ENCODE peak calls at places on chromosomes 4 and X, in five cellular contexts. S is neural crest cell, N is PC-3, X is osteoblast, W is Peyer's patch. P is an unnamed sample.

GRCh38 chrX:130100180-130100579 is 10.1 kb downstream of the ELF4 start:
- DNase-seq in N (no peak), X (peak), S (no peak), W (no peak), P (no peak)

GRCh38 chr4:25013756-25014737 is 16.7 kb downstream of the LGI2 start:
- DNase-seq in N (no peak), W (no peak), S (no peak), X (no peak), P (no peak)

GRCh38 chrX:13179100-13179499 is 134.7 kb upstream of the FAM9C start:
- DNase-seq in N (no peak), W (no peak), X (peak), S (no peak), P (no peak)

GRCh38 chr4:48396043-48396442 is 54.7 kb downstream of the SLAIN2 start:
- DNase-seq in W (no peak), S (no peak), N (no peak), X (no peak), P (no peak)

GRCh38 chrX:150363561-150364346 is 637 bp downstream of the MAMLD1 start:
- DNase-seq in N (peak), X (no peak), W (no peak), S (peak), P (peak)

GRCh38 chr4:18128241-18128640 is 106.7 kb upstream of the LCORL start:
- DNase-seq in W (no peak), X (no peak), S (no peak), N (no peak), P (no peak)

GRCh38 chr4:149048451-149049143 is 606.4 kb upstream of the NR3C2 start:
- DNase-seq in X (no peak), S (no peak), W (no peak), N (no peak), P (no peak)

GRCh38 chr4:8228319-8229250 is 29.5 kb downstream of the SH3TC1 start:
- DNase-seq in S (no peak), X (peak), W (peak), N (peak), P (peak)

GRCh38 chrX:13165747-13166146 is 121.3 kb upstream of the FAM9C start:
- DNase-seq in W (no peak), N (no peak), S (no peak), X (no peak), P (no peak)

GRCh38 chr4:140071806-140072205 is 82.2 kb downstream of the MAML3 start:
- DNase-seq in N (no peak), W (peak), X (no peak), S (no peak), P (no peak)

GRCh38 chr4:38409852-38410251 is 254.1 kb upstream of the KLF3 start:
- DNase-seq in N (no peak), W (no peak), S (no peak), X (no peak), P (no peak)

GRCh38 chr4:94926936-94927335 is 169.2 kb downstream of the BMPR1B start:
- DNase-seq in S (no peak), W (no peak), X (no peak), N (peak), P (no peak)

GRCh38 chr4:94925764-94926347 is 168.1 kb downstream of the BMPR1B start:
- DNase-seq in X (no peak), N (peak), W (no peak), S (no peak), P (no peak)

GRCh38 chr4:94931626-94932025 is 173.9 kb downstream of the BMPR1B start:
- DNase-seq in S (no peak), W (no peak), N (no peak), X (no peak), P (no peak)

GRCh38 chr4:94927696-94928095 is 169.9 kb downstream of the BMPR1B start:
- DNase-seq in S (no peak), N (no peak), W (no peak), X (no peak), P (no peak)

GRCh38 chr4:94929696-94930095 is 171.9 kb downstream of the BMPR1B start:
- DNase-seq in S (no peak), X (no peak), W (no peak), N (no peak), P (no peak)
- TF ChIP-seq CTCF in S (no peak), X (no peak), W (no peak), N (no peak), P (no peak)

DNA sequence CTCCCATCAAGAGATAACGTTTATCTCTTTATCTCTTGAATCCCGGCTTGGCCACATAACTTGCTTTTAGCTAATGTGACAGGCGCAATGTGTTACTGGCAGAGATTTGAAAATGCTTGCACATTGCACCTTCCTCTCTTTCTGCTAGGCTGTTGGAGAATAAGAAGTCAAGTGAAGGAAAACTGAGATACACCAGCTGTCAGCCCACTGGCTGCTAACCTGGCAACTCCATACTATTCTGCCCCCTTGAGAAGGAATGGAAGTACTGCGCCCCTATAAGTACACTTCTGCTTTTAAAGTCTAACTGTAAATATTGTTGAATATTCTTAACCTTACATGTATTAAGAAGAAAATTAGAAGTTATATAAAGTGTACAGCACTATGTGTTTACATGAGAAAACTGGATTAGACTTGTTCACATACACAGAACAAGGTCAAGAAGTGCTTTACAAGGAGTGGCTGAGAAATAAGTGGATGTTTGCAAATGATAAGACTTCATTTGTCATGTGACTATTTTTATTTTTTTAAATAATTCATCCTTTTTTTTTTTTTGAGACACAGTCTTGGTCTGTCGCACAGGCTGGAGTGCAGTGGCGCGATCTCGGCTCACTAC is 424.5 kb upstream of the CTSO start:
- DNase-seq in N (peak), S (no peak), W (no peak), X (peak), P (no peak)
- TF ChIP-seq CTCF in N (peak), S (peak), W (peak), X (peak), P (no peak)

DNA sequence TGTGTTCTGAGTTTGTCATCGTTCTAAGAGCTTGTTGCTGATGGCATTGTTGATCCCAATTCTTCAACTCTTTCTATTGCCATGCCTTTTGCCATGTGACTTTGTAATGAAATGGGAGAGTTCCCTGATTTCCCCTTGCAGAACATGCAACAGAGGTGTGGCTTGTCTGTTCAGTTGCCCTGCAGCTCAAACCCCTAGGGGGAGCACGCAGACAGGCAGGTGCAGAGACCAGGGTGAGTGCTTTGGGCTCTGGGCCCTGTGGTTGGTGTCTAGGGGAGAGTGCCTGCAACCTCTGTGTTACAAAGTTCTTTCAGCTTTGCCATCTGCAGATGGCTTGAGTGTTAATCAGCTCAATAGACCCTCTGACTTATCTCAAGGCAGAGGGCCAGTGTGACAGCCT is 332.7 kb downstream of the MID1IP1 start:
- DNase-seq in N (peak), X (no peak), S (no peak), W (peak), P (no peak)
- TF ChIP-seq CTCF in N (peak), X (no peak), S (no peak), W (peak), P (no peak)

DNA sequence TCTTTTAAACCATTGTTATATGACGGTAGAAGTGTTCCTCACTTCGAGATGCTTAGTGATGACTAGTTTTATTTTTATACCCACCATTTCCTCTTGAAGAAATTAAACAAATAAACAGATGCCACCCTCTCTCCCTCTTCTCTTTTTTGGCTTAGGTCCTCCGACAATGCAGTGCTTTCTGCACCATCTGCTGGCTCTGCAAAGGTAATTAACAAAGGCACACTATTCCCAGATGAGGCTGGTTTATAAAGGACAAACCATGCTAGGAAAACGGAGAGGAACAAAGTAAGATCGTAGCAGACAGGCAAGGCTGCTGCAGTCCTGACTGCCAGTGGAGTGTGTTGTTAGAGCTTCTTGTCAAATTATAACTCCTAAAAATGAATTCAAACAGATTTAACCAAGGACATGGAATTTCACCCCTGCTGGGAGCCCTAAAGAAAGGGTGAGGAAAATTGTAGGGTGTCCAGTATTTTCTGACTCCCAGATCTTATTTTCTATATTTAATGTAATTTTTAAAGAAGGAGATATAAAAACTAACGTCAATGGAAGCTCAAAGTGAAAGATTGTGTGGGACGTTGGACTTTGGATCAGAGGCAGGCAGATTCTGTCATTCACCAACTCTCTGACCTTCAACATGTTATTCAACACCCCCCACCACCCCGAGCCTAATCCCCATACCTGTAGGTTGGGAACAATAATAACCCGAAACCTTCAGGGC is 142.1 kb downstream of the CPEB2 start:
- DNase-seq in S (no peak), X (no peak), N (no peak), W (no peak), P (no peak)
- TF ChIP-seq CTCF in S (no peak), X (no peak), N (no peak), W (no peak), P (no peak)

GRCh38 chr4:76087007-76087769 is 12.7 kb downstream of the ART3 start:
- DNase-seq in X (peak), S (peak), W (no peak), N (peak), P (peak)
- TF ChIP-seq CTCF in X (peak), S (peak), W (peak), N (peak), P (no peak)

DNA sequence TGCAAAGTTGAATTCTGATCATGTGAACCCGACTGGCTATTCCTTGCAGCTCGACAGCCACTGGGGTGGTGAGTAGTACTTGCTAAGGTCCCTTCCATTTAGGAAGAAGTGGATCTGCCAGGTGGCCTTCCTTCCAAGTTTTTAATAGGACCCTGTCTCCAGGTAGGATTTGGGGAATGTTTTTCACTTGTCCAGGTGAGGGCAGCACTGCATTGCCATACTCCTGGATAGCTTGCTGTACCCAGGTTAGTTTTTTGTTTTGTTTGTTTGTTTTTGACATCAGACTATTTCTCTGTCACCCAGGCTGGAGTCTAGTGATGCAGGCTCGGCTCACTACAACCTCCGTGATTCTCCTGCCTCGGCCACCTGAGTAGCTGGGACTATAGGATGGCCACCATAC is 29.8 kb downstream of the SAGE1 start:
- DNase-seq in W (no peak), N (peak), X (no peak), S (no peak), P (no peak)
- TF ChIP-seq CTCF in W (no peak), N (peak), X (peak), S (peak), P (no peak)

DNA sequence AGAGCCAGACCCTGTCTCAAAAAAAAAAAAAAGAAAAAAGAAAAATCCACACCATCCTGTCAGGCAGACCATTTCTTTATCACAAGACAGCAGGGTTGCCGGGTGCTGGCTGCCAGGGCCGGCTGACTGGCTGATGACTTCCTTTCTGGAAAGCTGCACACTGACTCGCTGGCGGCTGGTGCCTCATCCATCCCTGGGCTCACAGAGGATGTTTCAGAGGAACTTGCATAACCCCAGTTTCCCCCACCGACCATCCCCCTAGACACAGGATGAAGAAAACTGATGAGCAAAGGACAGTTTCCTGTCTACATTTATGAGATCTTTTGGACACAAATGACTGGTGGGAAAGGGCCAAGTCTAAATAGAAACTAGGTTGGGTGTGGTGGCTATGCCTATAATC is 14.1 kb downstream of the HPSE start:
- DNase-seq in S (no peak), X (peak), W (no peak), N (peak), P (no peak)
- TF ChIP-seq CTCF in S (no peak), X (no peak), W (no peak), N (no peak), P (no peak)